ENCODE peak calls at places on chromosomes 3 and 15, in five cellular contexts. T is psoas muscle, Y is breast epithelium, M is sigmoid colon, E is gastrocnemius medialis. V is an unnamed sample. For H3K4me1, the result is how much of the 10 kb centered on the place peaks cover.

GRCh38 chr3:127035672-127036071 is 52.8 kb downstream of the PLXNA1 start:
- DNase-seq in Y (no peak), T (peak), M (peak), E (peak), V (peak)

GRCh38 chr3:3586843-3587626 is 212.2 kb upstream of the LRRN1 start:
- DNase-seq in Y (no peak), M (no peak), T (no peak), E (no peak), V (no peak)

GRCh38 chr3:46660543-46661523 is 32.6 kb downstream of the ALS2CL start:
- DNase-seq in Y (no peak), E (no peak), M (peak), T (no peak), V (no peak)

GRCh38 chr3:49358884-49359225 is 702 bp upstream of the GPX1 start:
- DNase-seq in M (no peak), Y (no peak), E (no peak), T (no peak), V (no peak)

GRCh38 chr3:16513141-16514020 is at the start of gene RFTN1:
- DNase-seq in M (no peak), Y (no peak), E (no peak), T (peak), V (peak)

GRCh38 chr15:70466895-70467529 is 296.3 kb downstream of the UACA start:
- DNase-seq in T (no peak), Y (no peak), M (peak), E (no peak), V (peak)

GRCh38 chr3:8658326-8659212 is 14.0 kb upstream of the SSUH2 start:
- DNase-seq in Y (peak), E (peak), T (peak), M (no peak), V (peak)

GRCh38 chr3:94360982-94361381 is 298.1 kb downstream of the NSUN3 start:
- DNase-seq in M (peak), E (peak), T (peak), Y (no peak), V (peak)

GRCh38 chr3:160924776-160925175 is 168.7 kb downstream of the PPM1L start:
- DNase-seq in Y (no peak), M (no peak), T (no peak), E (no peak), V (no peak)

GRCh38 chr3:130662407-130663028 is 84.1 kb downstream of the PIK3R4 start:
- DNase-seq in Y (no peak), T (no peak), E (no peak), M (no peak), V (peak)

GRCh38 chr3:52091566-52092290 is 35.4 kb upstream of the DUSP7 start:
- DNase-seq in Y (no peak), T (no peak), E (no peak), M (peak), V (no peak)

GRCh38 chr3:114542359-114542758 is 248.5 kb downstream of the TIGIT start:
- DNase-seq in M (no peak), E (no peak), Y (no peak), T (no peak), V (no peak)

GRCh38 chr3:150828997-150829396 is 66.0 kb upstream of the SIAH2 start:
- DNase-seq in E (no peak), Y (no peak), T (no peak), M (no peak), V (no peak)

GRCh38 chr3:127698264-127699097 is 25.7 kb downstream of the ABTB1 start:
- DNase-seq in T (no peak), Y (no peak), E (no peak), M (no peak), V (no peak)

GRCh38 chr15:78209646-78210348 is 24.6 kb downstream of the ACSBG1 start:
- DNase-seq in M (peak), T (no peak), E (no peak), Y (peak), V (no peak)

GRCh38 chr15:31342381-31342780 is 15.7 kb downstream of the KLF13 start:
- DNase-seq in M (no peak), E (no peak), Y (no peak), T (no peak), V (no peak)

GRCh38 chr3:30549600-30549999 is 56.8 kb upstream of the TGFBR2 start:
- DNase-seq in Y (no peak), E (no peak), T (no peak), M (no peak), V (no peak)

GRCh38 chr15:70442616-70443321 is 320.6 kb downstream of the UACA start:
- DNase-seq in M (no peak), Y (peak), E (no peak), T (no peak), V (no peak)

DNA sequence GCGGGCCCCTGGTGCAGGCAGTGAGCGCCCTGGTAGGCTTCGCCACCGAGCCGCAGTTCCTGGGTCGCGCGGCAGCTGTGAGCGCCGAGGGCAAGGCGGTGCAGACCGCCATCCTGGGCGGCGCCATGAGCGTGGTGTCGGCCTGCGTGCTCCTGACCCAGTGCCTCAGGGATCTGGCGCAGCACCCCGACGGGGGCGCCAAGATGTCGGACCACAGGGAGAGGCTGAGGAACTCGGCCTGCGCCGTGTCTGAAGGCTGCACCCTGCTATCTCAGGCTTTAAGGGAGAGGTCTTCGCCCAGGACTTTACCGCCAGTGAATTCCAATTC is 2.3 kb downstream of the TLNRD1 start:
- DNase-seq in M (no peak), T (peak), Y (no peak), E (no peak), V (no peak)
- H3K27ac ChIP-seq in M (peak), T (no peak), Y (no peak), E (peak), V (peak)

DNA sequence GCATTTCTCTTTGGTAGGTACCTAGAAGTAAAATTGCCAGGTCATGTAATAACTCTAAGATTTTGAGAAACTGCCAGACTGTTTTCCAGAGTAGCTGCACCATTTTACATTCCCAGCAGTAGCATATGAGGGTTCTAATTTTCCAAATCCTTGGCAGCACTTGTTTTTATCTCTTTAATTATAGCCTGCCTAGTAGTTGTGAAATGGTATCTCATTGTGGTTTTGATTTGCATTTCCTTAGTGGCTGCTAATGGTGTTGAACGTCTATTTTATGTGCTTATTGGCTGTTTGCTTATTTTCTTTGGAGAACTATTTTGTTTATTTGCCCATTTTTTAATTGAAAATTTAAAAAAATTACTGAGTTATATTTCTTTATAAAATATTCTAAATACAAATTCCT is 117.9 kb downstream of the TCF12 start:
- DNase-seq in T (no peak), M (no peak), Y (no peak), E (no peak), V (no peak)
- H3K4me1 ChIP-seq in T (under half), M (under half), Y (under half), E (under half), V (under half)

GRCh38 chr3:35946857-35947514 is 307.7 kb downstream of the ARPP21 start:
- DNase-seq in M (no peak), E (no peak), Y (no peak), T (no peak), V (no peak)
- TF ChIP-seq CTCF in M (no peak), E (no peak), Y (no peak), T (no peak), V (no peak)

GRCh38 chr3:171875923-171876412 is 32.8 kb downstream of the TMEM212 start:
- DNase-seq in Y (no peak), E (no peak), T (no peak), M (no peak), V (no peak)
- H3K27ac ChIP-seq in Y (no peak), E (no peak), T (no peak), M (peak), V (peak)